ENCODE peak calls at places on chromosomes 2 and 18, in six cellular contexts. Y is HFF-Myc, G is dorsolateral prefrontal cortex, U is hepatocyte, E is GM23338, P is transverse colon. F is an unnamed sample.

GRCh38 chr2:18413794-18414396 is 146.6 kb downstream of the RDH14 start:
- DNase-seq in Y (no peak), G (no peak), U (peak; percentile 50), P (no peak), E (no peak), F (no peak)

GRCh38 chr18:62282188-62282629 is 42.9 kb upstream of the TNFRSF11A start:
- DNase-seq in G (no peak), P (no peak), E (no peak), Y (peak; percentile 7), U (no peak), F (no peak)

GRCh38 chr2:190417045-190417842 is 9.1 kb downstream of the MFSD6 start:
- DNase-seq in P (no peak), G (no peak), Y (no peak), E (no peak), U (no peak), F (no peak)

GRCh38 chr2:187985923-187986322 is 305.8 kb upstream of the GULP1 start:
- DNase-seq in G (no peak), Y (no peak), U (no peak), E (peak; percentile 40), P (no peak), F (peak; percentile 12)

GRCh38 chr18:22320736-22321135 is 97.0 kb downstream of the CTAGE1 start:
- DNase-seq in P (no peak), E (no peak), Y (no peak), U (no peak), G (no peak), F (peak; percentile 50)

GRCh38 chr18:7941533-7941932 is 374.4 kb downstream of the PTPRM start:
- DNase-seq in E (no peak), Y (no peak), U (no peak), P (peak; percentile 63), G (no peak), F (no peak)

GRCh38 chr2:232533944-232534710 is 5.4 kb upstream of the CHRNG start:
- DNase-seq in E (no peak), U (no peak), P (no peak), G (no peak), Y (no peak), F (no peak)

GRCh38 chr2:221372156-221372870 is 199.8 kb downstream of the EPHA4 start:
- DNase-seq in P (no peak), E (peak; percentile 85), Y (no peak), G (no peak), U (no peak), F (no peak)

GRCh38 chr2:45170976-45171514 is 161.8 kb upstream of the SIX2 start:
- DNase-seq in E (peak; percentile 21), U (no peak), P (no peak), Y (no peak), G (no peak), F (peak; percentile 24)

GRCh38 chr18:23220355-23220754 is 85.1 kb downstream of the CABLES1 start:
- DNase-seq in U (no peak), G (no peak), E (no peak), P (no peak), Y (no peak), F (no peak)

GRCh38 chr2:149104221-149104620 is 65.7 kb downstream of the LYPD6B start:
- DNase-seq in G (no peak), Y (no peak), P (no peak), U (no peak), E (no peak), F (peak; percentile 3)

GRCh38 chr2:12824771-12825363 is 108.1 kb downstream of the TRIB2 start:
- DNase-seq in G (no peak), U (no peak), P (peak; percentile 15), Y (no peak), E (no peak), F (peak; percentile 38)

GRCh38 chr18:42141439-42141838 is 186.4 kb downstream of the PIK3C3 start:
- DNase-seq in Y (no peak), P (no peak), U (no peak), E (peak; percentile 40), G (no peak), F (no peak)

GRCh38 chr18:78875268-78875997 is 104.2 kb upstream of the SALL3 start:
- DNase-seq in G (peak; percentile 24), U (peak; percentile 40), E (peak; percentile 81), Y (no peak), P (peak; percentile 25), F (peak; percentile 40)

GRCh38 chr18:56532176-56532840 is 106.1 kb downstream of the TXNL1 start:
- DNase-seq in U (no peak), Y (no peak), E (no peak), P (no peak), G (no peak), F (peak; percentile 18)

GRCh38 chr2:109644571-109645275 is 30.6 kb downstream of the SOWAHC start:
- DNase-seq in U (peak; percentile 85), Y (no peak), P (peak; percentile 70), E (peak; percentile 35), G (no peak), F (no peak)

GRCh38 chr2:88099798-88100488 is 27.9 kb downstream of the FABP1 start:
- DNase-seq in U (no peak), E (peak; percentile 97), P (no peak), Y (no peak), G (no peak), F (peak; percentile 22)

GRCh38 chr2:177543007-177543760 is 150.6 kb downstream of the AGPS start:
- DNase-seq in G (no peak), Y (no peak), U (no peak), E (no peak), P (no peak), F (peak; percentile 90)

GRCh38 chr2:81060971-81061370 is 756.4 kb upstream of the LRRTM1 start:
- DNase-seq in P (no peak), E (no peak), Y (no peak), G (no peak), U (no peak), F (no peak)

GRCh38 chr18:53745228-53745967 is 479.1 kb downstream of the MBD2 start:
- DNase-seq in U (no peak), E (no peak), G (no peak), P (no peak), Y (no peak), F (no peak)

GRCh38 chr2:127657232-127657595 is 11.3 kb downstream of the GPR17 start:
- DNase-seq in Y (no peak), E (no peak), G (no peak), P (no peak), U (no peak), F (no peak)

GRCh38 chr18:67072789-67073188 is 443.7 kb downstream of the DSEL start:
- DNase-seq in Y (no peak), P (no peak), E (no peak), U (peak; percentile 10), G (no peak), F (no peak)

GRCh38 chr2:205698556-205699282 is 16.4 kb downstream of the NRP2 start:
- DNase-seq in U (no peak), Y (no peak), P (no peak), G (no peak), E (no peak), F (no peak)

GRCh38 chr2:44170337-44170736 is 1.7 kb downstream of the PPM1B start:
- DNase-seq in Y (no peak), P (no peak), E (no peak), U (peak; percentile 25), G (no peak), F (peak; percentile 54)

GRCh38 chr18:28411806-28412205 is 234.9 kb upstream of the CDH2 start:
- DNase-seq in E (no peak), G (no peak), P (no peak), Y (no peak), U (no peak), F (peak; percentile 45)

GRCh38 chr2:147076634-147077033 is 768.2 kb upstream of the ACVR2A start:
- DNase-seq in U (no peak), P (no peak), E (no peak), Y (no peak), G (no peak), F (peak; percentile 35)

GRCh38 chr2:21413082-21413481 is 289.3 kb downstream of the TDRD15 start:
- DNase-seq in P (no peak), E (no peak), U (no peak), Y (no peak), G (no peak), F (no peak)
- TF ChIP-seq CTCF in P (no peak), E (no peak), U (no peak), Y (no peak), G (no peak), F (no peak)

DNA sequence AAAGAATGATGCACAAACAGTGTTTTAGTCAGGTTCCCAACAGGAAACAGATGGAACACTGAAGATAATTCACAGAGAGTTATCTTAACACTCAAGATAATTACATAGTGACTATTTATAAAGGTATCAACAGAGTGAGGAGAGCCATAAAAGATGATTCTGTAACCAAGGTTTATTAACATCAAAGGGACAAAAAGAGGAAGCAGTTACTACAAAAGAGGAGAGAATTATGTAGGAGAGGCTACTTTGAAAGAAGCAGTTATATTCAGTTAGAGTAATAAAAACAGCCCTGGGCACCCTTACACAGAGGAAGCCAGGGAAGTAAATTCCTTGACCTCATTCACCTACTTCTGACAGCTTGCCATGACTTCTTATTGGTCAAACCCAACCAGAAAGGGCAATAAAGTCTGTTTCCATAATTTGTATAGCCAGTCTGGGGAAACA is 326.5 kb upstream of the SLC39A10 start:
- DNase-seq in P (no peak), G (no peak), U (peak; percentile 24), E (no peak), Y (no peak), F (no peak)
- H3K4me3 ChIP-seq in P (no peak overlapping the region), G (no peak overlapping the region), U (no peak overlapping the region), E (no peak overlapping the region), Y (no peak overlapping the region), F (no peak overlapping the region)

DNA sequence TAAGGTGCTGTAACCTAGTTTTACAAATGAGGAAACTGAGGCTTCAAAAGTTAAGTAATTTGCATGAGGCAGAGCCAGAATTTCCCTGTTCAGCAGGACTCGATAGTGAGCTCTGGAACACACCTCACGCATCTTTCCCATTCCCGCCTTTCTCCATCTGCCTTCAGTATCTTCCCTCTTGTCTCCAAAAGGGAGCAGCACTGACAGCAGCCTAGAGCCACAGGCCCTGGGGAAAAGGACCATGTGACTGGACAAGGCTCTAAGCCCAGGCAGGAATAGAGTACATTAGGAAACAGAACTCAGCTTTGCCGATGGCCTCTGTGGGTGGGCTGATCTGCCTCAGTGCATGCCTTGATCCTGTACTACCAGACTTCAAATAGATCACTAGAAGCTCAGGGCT is 21.5 kb downstream of the GPR155 start:
- DNase-seq in G (no peak), Y (no peak), E (peak; percentile 70), P (no peak), U (peak; percentile 8), F (peak; percentile 11)
- TF ChIP-seq CTCF in G (no peak), Y (no peak), E (peak; percentile 65), P (no peak), U (no peak), F (no peak)

GRCh38 chr18:9259148-9259547 is 75.4 kb upstream of the TWSG1 start:
- DNase-seq in Y (no peak), U (no peak), G (no peak), P (no peak), E (no peak), F (no peak)

GRCh38 chr18:9260388-9261380 is 73.9 kb upstream of the TWSG1 start:
- DNase-seq in P (no peak), U (no peak), Y (no peak), G (no peak), E (no peak), F (peak; percentile 29)

GRCh38 chr18:9263264-9263663 is 71.3 kb upstream of the TWSG1 start:
- DNase-seq in G (no peak), E (no peak), Y (no peak), P (no peak), U (no peak), F (no peak)
- H3K4me3 ChIP-seq in G (no peak overlapping the region), E (no peak overlapping the region), Y (no peak overlapping the region), P (no peak overlapping the region), U (no peak overlapping the region), F (no peak overlapping the region)

F was measured in cardiac muscle cell.